ENCODE peak calls at places on chromosomes 7 and 10, in eight cellular contexts. Z is globus pallidus; X is retina; K is M059J; H is thoracic aorta; Q is activated gamma-delta T cell treated with anti-CD3 and anti-CD28 coated beads, Interleukin-2, amount 50 U/mL, for 16 hours; W is stimulated activated effector memory CD8-positive, alpha-beta T cell treated with anti-CD3 and anti-CD28 coated beads, Interleukin-12 subunit alpha, Interleukin-12 subunit beta, amount 100 ng/mL, for 72 hours; A is activated naive CD8-positive, alpha-beta T cell treated with anti-CD3 and anti-CD28 coated beads, Interleukin-2, amount 50 U/mL, for 24 hours. G is an unnamed sample.

GRCh38 chr7:135490783-135491182 is 19.1 kb downstream of the CNOT4 start:
- DNase-seq in Z (no peak), Q (no peak), K (peak), X (no peak), A (no peak), H (no peak), W (no peak), G (no peak)

GRCh38 chr10:99711129-99711719 is 20.7 kb downstream of the COX15 start:
- DNase-seq in Q (no peak), A (peak), W (no peak), K (peak), H (no peak), X (no peak), Z (peak), G (peak)

GRCh38 chr7:149720372-149721083 is 52.9 kb downstream of the ZNF467 start:
- DNase-seq in Q (no peak), Z (peak), K (peak), H (no peak), W (no peak), X (no peak), A (no peak), G (no peak)

GRCh38 chr10:101617102-101617823 is 29.1 kb downstream of the DPCD start:
- DNase-seq in K (no peak), W (no peak), H (no peak), Q (no peak), X (no peak), Z (no peak), A (no peak), G (no peak)

GRCh38 chr7:74097937-74098614 is 14.5 kb downstream of the LIMK1 start:
- DNase-seq in K (peak), Z (no peak), X (no peak), W (no peak), H (no peak), A (no peak), Q (no peak), G (no peak)

GRCh38 chr7:134741901-134742635 is 37.4 kb upstream of the CALD1 start:
- DNase-seq in Q (no peak), K (peak), H (no peak), X (no peak), W (no peak), Z (no peak), A (no peak), G (peak)

GRCh38 chr10:48778193-48778857 is 93.7 kb downstream of the WDFY4 start:
- DNase-seq in W (no peak), Q (no peak), K (no peak), A (no peak), Z (no peak), H (no peak), X (no peak), G (no peak)

GRCh38 chr10:125284875-125285597 is 124.7 kb upstream of the CTBP2 start:
- DNase-seq in Q (no peak), X (no peak), W (no peak), H (no peak), K (peak), A (no peak), Z (no peak), G (no peak)

GRCh38 chr7:584122-584465 is 64.4 kb upstream of the PDGFA start:
- DNase-seq in Q (peak), A (peak), X (no peak), Z (no peak), W (peak), H (no peak), K (no peak), G (no peak)

GRCh38 chr7:137694405-137694804 is 152.4 kb downstream of the DGKI start:
- DNase-seq in A (no peak), Z (no peak), Q (no peak), X (no peak), K (no peak), W (no peak), H (no peak), G (no peak)

GRCh38 chr10:79241990-79242619 is 105.2 kb upstream of the PPIF start:
- DNase-seq in X (peak), A (peak), Q (no peak), Z (no peak), W (peak), H (no peak), K (no peak), G (peak)

GRCh38 chr10:119025776-119026175 is 3.7 kb upstream of the NANOS1 start:
- DNase-seq in W (no peak), K (peak), A (no peak), Z (no peak), Q (no peak), X (no peak), H (no peak), G (no peak)

GRCh38 chr7:144038887-144039286 is 9.9 kb upstream of the OR2A5 start:
- DNase-seq in X (no peak), H (no peak), K (no peak), Q (no peak), Z (no peak), A (no peak), W (no peak), G (no peak)

GRCh38 chr7:156379242-156380070 is 261.1 kb upstream of the RNF32 start:
- DNase-seq in K (no peak), A (no peak), Z (no peak), H (no peak), Q (no peak), X (no peak), W (no peak), G (no peak)

GRCh38 chr7:7425321-7425720 is 110.4 kb downstream of the COL28A1 start:
- DNase-seq in Q (no peak), Z (no peak), W (no peak), K (no peak), X (no peak), H (no peak), A (no peak), G (no peak)

GRCh38 chr10:110610308-110610774 is 33.8 kb upstream of the RBM20 start:
- DNase-seq in H (no peak), A (peak), X (peak), Q (peak), K (peak), Z (peak), W (peak), G (peak)

GRCh38 chr7:7175075-7175695 is 7.2 kb upstream of the C1GALT1 start:
- DNase-seq in Q (no peak), H (no peak), A (no peak), K (peak), W (no peak), Z (no peak), X (no peak), G (no peak)

G was measured in neural progenitor cell.